ENCODE peak calls at places on chromosomes 11 and 22, in four cellular contexts. U is stimulated activated CD8-positive, alpha-beta memory T cell treated with anti-CD3 and anti-CD28 coated beads, Interleukin-2, amount 100 ng/mL, for 48 hours; C is GM19239; J is RPMI7951. N is an unnamed sample.

GRCh38 chr11:57476883-57477506 is 16.7 kb downstream of the RTN4RL2 start:
- DNase-seq in U (no peak), C (peak), J (peak), N (no peak)

GRCh38 chr11:26134481-26135355 is 197.2 kb upstream of the ANO3 start:
- DNase-seq in U (no peak), C (no peak), J (no peak), N (no peak)

GRCh38 chr11:117187428-117187798 is 8.9 kb downstream of the SIDT2 start:
- DNase-seq in U (no peak), C (no peak), J (no peak), N (no peak)

GRCh38 chr11:16960250-16960649 is 54.0 kb downstream of the PLEKHA7 start:
- DNase-seq in U (no peak), C (no peak), J (no peak), N (no peak)

GRCh38 chr11:118544647-118545010 is 13.6 kb downstream of the TMEM25 start:
- DNase-seq in U (no peak), C (no peak), J (no peak), N (no peak)

GRCh38 chr11:6431861-6432260 is 8.9 kb downstream of the HPX start:
- DNase-seq in U (no peak), C (no peak), J (peak), N (no peak)

GRCh38 chr11:111269146-111269868 is 23.8 kb downstream of the POU2AF2 start:
- DNase-seq in U (no peak), C (no peak), J (no peak), N (no peak)

GRCh38 chr22:35212020-35212419 is 45.3 kb upstream of the HMGXB4 start:
- DNase-seq in U (no peak), C (no peak), J (peak), N (no peak)

GRCh38 chr11:85772700-85773099 is 38.2 kb downstream of the SYTL2 start:
- DNase-seq in U (no peak), C (no peak), J (peak), N (no peak)

GRCh38 chr11:134557571-134558257 is 145.7 kb upstream of the B3GAT1 start:
- DNase-seq in U (no peak), C (no peak), J (no peak), N (no peak)

GRCh38 chr11:25484225-25484624 is 847.7 kb upstream of the ANO3 start:
- DNase-seq in U (no peak), C (no peak), J (no peak), N (no peak)

GRCh38 chr11:31150011-31150410 is 219.5 kb downstream of the DCDC1 start:
- DNase-seq in U (no peak), C (no peak), J (no peak), N (no peak)

GRCh38 chr11:29051935-29052334 is 943.7 kb downstream of the METTL15 start:
- DNase-seq in U (no peak), C (no peak), J (no peak), N (no peak)

GRCh38 chr22:35462558-35463230 is 62.8 kb downstream of the MCM5 start:
- DNase-seq in U (no peak), C (no peak), J (no peak), N (no peak)

GRCh38 chr11:44223261-44223660 is 86.7 kb downstream of the ALX4 start:
- DNase-seq in U (no peak), C (no peak), J (no peak), N (no peak)

GRCh38 chr11:86152006-86152862 is 83.3 kb upstream of the PICALM start:
- DNase-seq in U (no peak), C (no peak), J (peak), N (no peak)

GRCh38 chr11:61873588-61874459 is 17.5 kb downstream of the FADS3 start:
- DNase-seq in U (no peak), C (no peak), J (no peak), N (no peak)

GRCh38 chr11:130553306-130553705 is 104.9 kb downstream of the ADAMTS15 start:
- DNase-seq in U (no peak), C (no peak), J (peak), N (no peak)

N was measured in esophagus squamous epithelium.